ENCODE peak calls at places on chromosomes 3 and 15, in seven cellular contexts. One of them, this sample, is unnamed.

GRCh38 chr3:126537116-126537729 is 13.3 kb downstream of the CHST13 start:
- DNase-seq in hepatocyte: no peak
- DNase-seq in GM23248: no peak
- DNase-seq in MM.1S: no peak
- DNase-seq in HCT116: no peak
- DNase-seq in PC-3: no peak
- DNase-seq in GM23338: no peak
- DNase-seq in this sample: no peak

GRCh38 chr3:123993818-123994217 is 1.9 kb upstream of the ROPN1 start:
- DNase-seq in GM23248: no peak
- DNase-seq in GM23338: no peak
- DNase-seq in PC-3: no peak
- DNase-seq in hepatocyte: no peak
- DNase-seq in HCT116: no peak
- DNase-seq in MM.1S: no peak
- DNase-seq in this sample: no peak

GRCh38 chr3:166444756-166445155 is 607.5 kb upstream of the BCHE start:
- DNase-seq in hepatocyte: no peak
- DNase-seq in HCT116: no peak
- DNase-seq in GM23338: peak; percentile 12
- DNase-seq in MM.1S: no peak
- DNase-seq in GM23248: no peak
- DNase-seq in PC-3: peak; percentile 90
- DNase-seq in this sample: no peak

GRCh38 chr15:62164500-62165028 is 521 bp downstream of the C2CD4B start:
- DNase-seq in MM.1S: peak; percentile 51
- DNase-seq in GM23248: peak; percentile 23
- DNase-seq in HCT116: no peak
- DNase-seq in PC-3: no peak
- DNase-seq in hepatocyte: peak; percentile 38
- DNase-seq in GM23338: peak; percentile 72
- DNase-seq in this sample: no peak

GRCh38 chr15:36330598-36330997 is 248.8 kb upstream of the CDIN1 start:
- DNase-seq in HCT116: no peak
- DNase-seq in GM23248: peak; percentile 23
- DNase-seq in MM.1S: no peak
- DNase-seq in GM23338: no peak
- DNase-seq in hepatocyte: no peak
- DNase-seq in PC-3: no peak
- DNase-seq in this sample: no peak

GRCh38 chr3:10160346-10160745 is 4.4 kb upstream of the IRAK2 start:
- DNase-seq in GM23338: no peak
- DNase-seq in MM.1S: no peak
- DNase-seq in PC-3: no peak
- DNase-seq in GM23248: peak; percentile 75
- DNase-seq in HCT116: no peak
- DNase-seq in hepatocyte: no peak
- DNase-seq in this sample: no peak

GRCh38 chr3:177595789-177596188 is 398.5 kb upstream of the TBL1XR1 start:
- DNase-seq in GM23338: no peak
- DNase-seq in GM23248: peak; percentile 76
- DNase-seq in HCT116: no peak
- DNase-seq in MM.1S: no peak
- DNase-seq in hepatocyte: no peak
- DNase-seq in PC-3: no peak
- DNase-seq in this sample: no peak

GRCh38 chr3:78732893-78733292 is 1034.9 kb downstream of the ROBO1 start:
- DNase-seq in HCT116: no peak
- DNase-seq in GM23338: no peak
- DNase-seq in GM23248: no peak
- DNase-seq in MM.1S: no peak
- DNase-seq in hepatocyte: no peak
- DNase-seq in PC-3: no peak
- DNase-seq in this sample: no peak

GRCh38 chr15:63586790-63587189 is 10.4 kb upstream of the FBXL22 start:
- DNase-seq in GM23338: peak; percentile 78
- DNase-seq in GM23248: no peak
- DNase-seq in hepatocyte: no peak
- DNase-seq in PC-3: no peak
- DNase-seq in MM.1S: no peak
- DNase-seq in HCT116: no peak
- DNase-seq in this sample: no peak

GRCh38 chr3:190070623-190071347 is 49.9 kb downstream of the P3H2 start:
- DNase-seq in PC-3: peak; percentile 51
- DNase-seq in GM23248: no peak
- DNase-seq in GM23338: no peak
- DNase-seq in hepatocyte: no peak
- DNase-seq in MM.1S: no peak
- DNase-seq in HCT116: no peak
- DNase-seq in this sample: no peak

GRCh38 chr15:36811903-36812302 is 232.5 kb downstream of the CDIN1 start:
- DNase-seq in HCT116: no peak
- DNase-seq in PC-3: no peak
- DNase-seq in GM23248: no peak
- DNase-seq in MM.1S: no peak
- DNase-seq in GM23338: no peak
- DNase-seq in hepatocyte: no peak
- DNase-seq in this sample: no peak

GRCh38 chr3:87696276-87697013 is 362.4 kb downstream of the CGGBP1 start:
- DNase-seq in hepatocyte: no peak
- DNase-seq in GM23248: no peak
- DNase-seq in HCT116: no peak
- DNase-seq in GM23338: peak; percentile 6
- DNase-seq in PC-3: peak; percentile 52
- DNase-seq in MM.1S: no peak
- DNase-seq in this sample: no peak

GRCh38 chr15:74548236-74548635 is 7.2 kb downstream of the ARID3B start:
- DNase-seq in GM23248: no peak
- DNase-seq in GM23338: no peak
- DNase-seq in MM.1S: no peak
- DNase-seq in hepatocyte: no peak
- DNase-seq in HCT116: no peak
- DNase-seq in PC-3: no peak
- DNase-seq in this sample: no peak

GRCh38 chr3:153349138-153349499 is 187.1 kb downstream of the RAP2B start:
- DNase-seq in GM23248: no peak
- DNase-seq in MM.1S: no peak
- DNase-seq in GM23338: no peak
- DNase-seq in HCT116: no peak
- DNase-seq in PC-3: no peak
- DNase-seq in hepatocyte: no peak
- DNase-seq in this sample: no peak

GRCh38 chr15:48176957-48177356 is 1.1 kb downstream of the MYEF2 start:
- DNase-seq in hepatocyte: no peak
- DNase-seq in PC-3: no peak
- DNase-seq in MM.1S: no peak
- DNase-seq in GM23338: no peak
- DNase-seq in GM23248: no peak
- DNase-seq in HCT116: no peak
- DNase-seq in this sample: no peak

GRCh38 chr3:193548406-193548805 is 6.3 kb downstream of the ATP13A4 start:
- DNase-seq in hepatocyte: no peak
- DNase-seq in MM.1S: no peak
- DNase-seq in PC-3: no peak
- DNase-seq in GM23338: no peak
- DNase-seq in GM23248: no peak
- DNase-seq in HCT116: no peak
- DNase-seq in this sample: no peak

GRCh38 chr3:112976953-112977352 is 2.0 kb upstream of the CD200R1 start:
- DNase-seq in GM23248: no peak
- DNase-seq in PC-3: no peak
- DNase-seq in hepatocyte: no peak
- DNase-seq in GM23338: no peak
- DNase-seq in HCT116: no peak
- DNase-seq in MM.1S: no peak
- DNase-seq in this sample: no peak

GRCh38 chr3:169432692-169433432 is 230.7 kb downstream of the MECOM start:
- DNase-seq in hepatocyte: no peak
- DNase-seq in GM23248: no peak
- DNase-seq in PC-3: peak; percentile 46
- DNase-seq in HCT116: no peak
- DNase-seq in MM.1S: no peak
- DNase-seq in GM23338: no peak
- DNase-seq in this sample: no peak

GRCh38 chr3:25448750-25449684 is 21.0 kb downstream of the RARB start:
- DNase-seq in MM.1S: no peak
- DNase-seq in hepatocyte: peak; percentile 81
- DNase-seq in HCT116: no peak
- DNase-seq in GM23248: peak; percentile 54
- DNase-seq in PC-3: no peak
- DNase-seq in GM23338: no peak
- DNase-seq in this sample: no peak

GRCh38 chr3:55721716-55722484 is 234.8 kb upstream of the WNT5A start:
- DNase-seq in MM.1S: peak; percentile 50
- DNase-seq in PC-3: peak; percentile 56
- DNase-seq in hepatocyte: peak; percentile 56
- DNase-seq in HCT116: no peak
- DNase-seq in GM23338: peak; percentile 72
- DNase-seq in GM23248: peak; percentile 71
- DNase-seq in this sample: peak; percentile 53

GRCh38 chr3:28308196-28308595 is 40.3 kb upstream of the ZCWPW2 start:
- DNase-seq in MM.1S: no peak
- DNase-seq in PC-3: no peak
- DNase-seq in HCT116: no peak
- DNase-seq in GM23248: no peak
- DNase-seq in hepatocyte: no peak
- DNase-seq in GM23338: no peak
- DNase-seq in this sample: no peak
- H3K9me2 ChIP-seq in MM.1S: no peaks in the 10 kb centered on the region
- H3K9me2 ChIP-seq in PC-3: no peaks in the 10 kb centered on the region
- H3K9me2 ChIP-seq in HCT116: no peaks in the 10 kb centered on the region
- H3K9me2 ChIP-seq in GM23248: no peaks in the 10 kb centered on the region
- H3K9me2 ChIP-seq in hepatocyte: no peaks in the 10 kb centered on the region
- H3K9me2 ChIP-seq in GM23338: no peaks in the 10 kb centered on the region
- H3K9me2 ChIP-seq in this sample: no peaks in the 10 kb centered on the region

GRCh38 chr15:59250249-59250648 is 43.6 kb downstream of the LDHAL6B start:
- DNase-seq in hepatocyte: no peak
- DNase-seq in PC-3: no peak
- DNase-seq in GM23338: no peak
- DNase-seq in MM.1S: no peak
- DNase-seq in HCT116: no peak
- DNase-seq in GM23248: no peak
- DNase-seq in this sample: no peak

GRCh38 chr15:59249816-59250215 is 43.2 kb downstream of the LDHAL6B start:
- DNase-seq in PC-3: no peak
- DNase-seq in GM23248: no peak
- DNase-seq in MM.1S: no peak
- DNase-seq in GM23338: no peak
- DNase-seq in hepatocyte: no peak
- DNase-seq in HCT116: no peak
- DNase-seq in this sample: peak; percentile 47

GRCh38 chr15:59247364-59247763 is 40.7 kb downstream of the LDHAL6B start:
- DNase-seq in MM.1S: peak; percentile 36
- DNase-seq in PC-3: peak; percentile 72
- DNase-seq in HCT116: no peak
- DNase-seq in hepatocyte: peak; percentile 76
- DNase-seq in GM23338: peak; percentile 92
- DNase-seq in GM23248: peak; percentile 76
- DNase-seq in this sample: peak; percentile 48

GRCh38 chr15:59252137-59252536 is 45.5 kb downstream of the LDHAL6B start:
- DNase-seq in HCT116: no peak
- DNase-seq in GM23248: no peak
- DNase-seq in PC-3: no peak
- DNase-seq in hepatocyte: no peak
- DNase-seq in MM.1S: no peak
- DNase-seq in GM23338: no peak
- DNase-seq in this sample: no peak

GRCh38 chr15:59251001-59251845 is 44.6 kb downstream of the LDHAL6B start:
- DNase-seq in GM23248: no peak
- DNase-seq in PC-3: no peak
- DNase-seq in HCT116: no peak
- DNase-seq in GM23338: no peak
- DNase-seq in MM.1S: peak; percentile 32
- DNase-seq in hepatocyte: no peak
- DNase-seq in this sample: no peak
- TF ChIP-seq EZH2 in GM23248: no peak
- TF ChIP-seq EZH2 in PC-3: no peak
- TF ChIP-seq EZH2 in HCT116: no peak
- TF ChIP-seq EZH2 in GM23338: no peak
- TF ChIP-seq EZH2 in MM.1S: no peak
- TF ChIP-seq EZH2 in hepatocyte: no peak
- TF ChIP-seq EZH2 in this sample: no peak

GRCh38 chr3:118102737-118103136 is 931.9 kb downstream of the IGSF11 start:
- DNase-seq in PC-3: no peak
- DNase-seq in GM23248: no peak
- DNase-seq in MM.1S: peak; percentile 85
- DNase-seq in hepatocyte: no peak
- DNase-seq in GM23338: no peak
- DNase-seq in HCT116: no peak
- DNase-seq in this sample: no peak

GRCh38 chr3:118097660-118098059 is 937.0 kb downstream of the IGSF11 start:
- DNase-seq in PC-3: no peak
- DNase-seq in MM.1S: no peak
- DNase-seq in GM23338: no peak
- DNase-seq in hepatocyte: no peak
- DNase-seq in GM23248: no peak
- DNase-seq in HCT116: no peak
- DNase-seq in this sample: no peak

GRCh38 chr3:118101891-118102290 is 932.8 kb downstream of the IGSF11 start:
- DNase-seq in GM23338: no peak
- DNase-seq in hepatocyte: no peak
- DNase-seq in GM23248: no peak
- DNase-seq in MM.1S: no peak
- DNase-seq in PC-3: no peak
- DNase-seq in HCT116: no peak
- DNase-seq in this sample: no peak

GRCh38 chr3:118097226-118097625 is 937.4 kb downstream of the IGSF11 start:
- DNase-seq in hepatocyte: no peak
- DNase-seq in GM23248: no peak
- DNase-seq in HCT116: no peak
- DNase-seq in MM.1S: no peak
- DNase-seq in GM23338: no peak
- DNase-seq in PC-3: no peak
- DNase-seq in this sample: no peak

GRCh38 chr3:118098818-118099217 is 935.8 kb downstream of the IGSF11 start:
- DNase-seq in MM.1S: no peak
- DNase-seq in HCT116: no peak
- DNase-seq in GM23338: no peak
- DNase-seq in GM23248: no peak
- DNase-seq in hepatocyte: no peak
- DNase-seq in PC-3: no peak
- DNase-seq in this sample: no peak
- H3K9me2 ChIP-seq in MM.1S: no peaks in the 10 kb centered on the region
- H3K9me2 ChIP-seq in HCT116: no peaks in the 10 kb centered on the region
- H3K9me2 ChIP-seq in GM23338: no peaks in the 10 kb centered on the region
- H3K9me2 ChIP-seq in GM23248: no peaks in the 10 kb centered on the region
- H3K9me2 ChIP-seq in hepatocyte: no peaks in the 10 kb centered on the region
- H3K9me2 ChIP-seq in PC-3: no peaks in the 10 kb centered on the region
- H3K9me2 ChIP-seq in this sample: no peaks in the 10 kb centered on the region

GRCh38 chr15:96502196-96502595 is 171.7 kb downstream of the NR2F2 start:
- DNase-seq in PC-3: no peak
- DNase-seq in HCT116: no peak
- DNase-seq in GM23338: no peak
- DNase-seq in GM23248: no peak
- DNase-seq in hepatocyte: no peak
- DNase-seq in MM.1S: no peak
- DNase-seq in this sample: no peak
- TF ChIP-seq EZH2 in PC-3: no peak
- TF ChIP-seq EZH2 in HCT116: no peak
- TF ChIP-seq EZH2 in GM23338: no peak
- TF ChIP-seq EZH2 in GM23248: no peak
- TF ChIP-seq EZH2 in hepatocyte: no peak
- TF ChIP-seq EZH2 in MM.1S: no peak
- TF ChIP-seq EZH2 in this sample: no peak